ENCODE peak calls at places on chromosome 2, in five cellular contexts. P, Z, R, V and K are unnamed samples.

GRCh38 chr2:127733816-127734537 is 32.7 kb downstream of the SFT2D3 start:
- DNase-seq in P (no peak), V (no peak), R (no peak), Z (no peak), K (no peak)

GRCh38 chr2:207235621-207236020 is 69.9 kb upstream of the KLF7 start:
- DNase-seq in Z (no peak), R (no peak), V (no peak), P (no peak), K (no peak)

GRCh38 chr2:120343433-120344105 is 2.4 kb upstream of the INHBB start:
- DNase-seq in Z (peak; percentile 55), V (peak; percentile 80), P (no peak), R (peak; percentile 49), K (peak; percentile 74)

GRCh38 chr2:56263876-56264275 is 80.1 kb downstream of the CCDC85A start:
- DNase-seq in P (no peak), V (no peak), R (no peak), Z (no peak), K (no peak)

GRCh38 chr2:37552339-37552738 is 119.1 kb downstream of the CDC42EP3 start:
- DNase-seq in R (no peak), Z (no peak), V (no peak), P (no peak), K (no peak)

GRCh38 chr2:131509615-131510014 is 17.4 kb upstream of the MZT2A start:
- DNase-seq in R (no peak), V (no peak), Z (no peak), P (no peak), K (no peak)

GRCh38 chr2:128497461-128497860 is 178.8 kb upstream of the HS6ST1 start:
- DNase-seq in P (no peak), V (no peak), R (no peak), Z (no peak), K (no peak)

GRCh38 chr2:74673821-74674528 is 19.9 kb downstream of the SEMA4F start:
- DNase-seq in R (no peak), Z (no peak), P (no peak), V (no peak), K (no peak)

GRCh38 chr2:200039847-200040246 is 84.5 kb downstream of the MAIP1 start:
- DNase-seq in Z (no peak), V (no peak), R (no peak), P (no peak), K (no peak)

GRCh38 chr2:190759749-190760213 is 110.9 kb downstream of the NAB1 start:
- DNase-seq in P (no peak), Z (no peak), V (no peak), R (no peak), K (no peak)

GRCh38 chr2:193156480-193156879 is 961.7 kb upstream of the TMEFF2 start:
- DNase-seq in V (no peak), R (no peak), P (no peak), Z (no peak), K (no peak)

GRCh38 chr2:211498551-211499205 is 942.3 kb downstream of the CPS1 start:
- DNase-seq in Z (no peak), V (no peak), R (no peak), P (peak; percentile 72), K (no peak)

GRCh38 chr2:127165539-127165935 is 54.6 kb downstream of the CYP27C1 start:
- DNase-seq in Z (no peak), P (no peak), R (no peak), V (peak; percentile 49), K (no peak)

GRCh38 chr2:232438951-232439757 is 16.8 kb upstream of the ALPI start:
- DNase-seq in V (no peak), Z (no peak), P (no peak), R (peak; percentile 15), K (no peak)

GRCh38 chr2:55106148-55106547 is 55.9 kb upstream of the RTN4 start:
- DNase-seq in R (no peak), P (no peak), Z (no peak), V (no peak), K (no peak)

GRCh38 chr2:113700186-113700841 is 56.1 kb downstream of the SLC35F5 start:
- DNase-seq in V (no peak), P (peak; percentile 8), R (peak; percentile 58), Z (peak; percentile 4), K (peak; percentile 82)

GRCh38 chr2:159168707-159169106 is 117.8 kb downstream of the WDSUB1 start:
- DNase-seq in V (no peak), P (no peak), R (no peak), Z (no peak), K (no peak)

GRCh38 chr2:36165132-36165531 is 190.4 kb upstream of the CRIM1 start:
- DNase-seq in Z (no peak), P (no peak), V (no peak), R (no peak), K (no peak)

GRCh38 chr2:210630904-210631560 is 74.6 kb downstream of the CPS1 start:
- DNase-seq in R (no peak), V (peak; percentile 44), P (peak; percentile 85), Z (no peak), K (no peak)

GRCh38 chr2:216696751-216697560 is 1.6 kb upstream of the IGFBP5 start:
- DNase-seq in V (peak; percentile 25), R (no peak), P (peak; percentile 37), Z (no peak), K (no peak)

GRCh38 chr2:67565761-67566160 is 168.6 kb downstream of the ETAA1 start:
- DNase-seq in P (no peak), V (no peak), R (no peak), Z (no peak), K (no peak)

GRCh38 chr2:233423436-233423860 is 69.2 kb downstream of the DGKD start:
- DNase-seq in Z (no peak), V (no peak), P (no peak), R (no peak), K (no peak)

GRCh38 chr2:66851449-66851872 is 416.5 kb downstream of the MEIS1 start:
- DNase-seq in P (no peak), Z (no peak), R (no peak), V (no peak), K (no peak)

GRCh38 chr2:235639387-235639786 is 145.5 kb downstream of the AGAP1 start:
- DNase-seq in R (no peak), V (no peak), P (peak; percentile 4), Z (no peak), K (no peak)

GRCh38 chr2:232633413-232634318 is at the start of gene EFHD1:
- DNase-seq in R (peak; percentile 42), V (peak; percentile 69), Z (no peak), P (peak; percentile 75), K (peak; percentile 65)

GRCh38 chr2:42048318-42049251 is 764 bp downstream of the PKDCC start:
- DNase-seq in Z (no peak), P (peak; percentile 32), V (no peak), R (no peak), K (no peak)